ENCODE peak calls at places on chromosome 9, in eight cellular contexts. T, V, I, C, X, D, Z and K are unnamed samples.

GRCh38 chr9:111798786-111799185 is 4.0 kb upstream of the SHOC1 start:
- DNase-seq in Z (no peak), T (no peak), C (no peak), D (no peak), X (no peak), I (no peak), V (no peak), K (no peak)

GRCh38 chr9:371349-371748 is 156.7 kb downstream of the DOCK8 start:
- DNase-seq in V (no peak), D (peak; percentile 50), T (no peak), X (no peak), Z (no peak), C (no peak), I (no peak), K (peak; percentile 59)

GRCh38 chr9:90340421-90340820 is 302.2 kb downstream of the DIRAS2 start:
- DNase-seq in Z (no peak), X (no peak), D (no peak), T (no peak), C (no peak), V (no peak), I (no peak), K (no peak)

GRCh38 chr9:108746864-108747263 is 108.9 kb downstream of the ACTL7B start:
- DNase-seq in Z (no peak), D (no peak), I (no peak), C (no peak), X (no peak), T (no peak), V (no peak), K (no peak)

GRCh38 chr9:127873886-127874285 is 3.6 kb downstream of the AK1 start:
- DNase-seq in Z (peak; percentile 83), D (peak; percentile 84), C (peak; percentile 83), V (no peak), T (no peak), X (peak; percentile 85), I (peak; percentile 88), K (no peak)

GRCh38 chr9:129078691-129079503 is 2.0 kb upstream of the DOLPP1 start:
- DNase-seq in C (no peak), D (no peak), I (no peak), T (no peak), V (no peak), Z (no peak), X (no peak), K (no peak)

GRCh38 chr9:95336281-95336680 is 18.8 kb upstream of the FANCC start:
- DNase-seq in X (no peak), C (no peak), D (peak; percentile 29), I (no peak), V (peak; percentile 83), Z (no peak), T (no peak), K (no peak)

GRCh38 chr9:128705051-128705965 is 3.0 kb downstream of the PKN3 start:
- DNase-seq in X (no peak), D (no peak), Z (peak; percentile 35), V (no peak), I (no peak), C (no peak), T (peak; percentile 63), K (peak; percentile 7)

GRCh38 chr9:33510264-33511183 is 13.5 kb upstream of the ANKRD18B start:
- DNase-seq in C (peak; percentile 80), T (peak; percentile 84), X (peak; percentile 72), V (no peak), I (peak; percentile 67), Z (peak; percentile 69), D (peak; percentile 62), K (peak; percentile 76)

GRCh38 chr9:120659209-120659608 is 55.1 kb downstream of the MEGF9 start:
- DNase-seq in C (no peak), X (no peak), T (no peak), D (no peak), Z (no peak), V (no peak), I (no peak), K (no peak)
- H3K4me1 ChIP-seq in C (no peaks in the 10 kb centered on the region), X (peaks cover 19% of the 10 kb centered on the region), T (peaks cover 9% of the 10 kb centered on the region), D (peaks cover 29% of the 10 kb centered on the region), Z (peaks cover 16% of the 10 kb centered on the region), V (peaks cover 33% of the 10 kb centered on the region), I (no peaks in the 10 kb centered on the region), K (no peaks in the 10 kb centered on the region)

GRCh38 chr9:37913480-37914153 is 9.7 kb upstream of the SLC25A51 start:
- DNase-seq in V (peak; percentile 95), C (peak; percentile 81), Z (peak; percentile 76), X (peak; percentile 67), I (peak; percentile 92), D (peak; percentile 83), T (peak; percentile 85), K (peak; percentile 93)

GRCh38 chr9:37910271-37910670 is 6.3 kb upstream of the SLC25A51 start:
- DNase-seq in X (no peak), D (no peak), C (no peak), T (peak; percentile 9), I (no peak), V (no peak), Z (no peak), K (no peak)

GRCh38 chr9:37908698-37909186 is 4.8 kb upstream of the SLC25A51 start:
- DNase-seq in Z (no peak), T (peak; percentile 75), I (peak; percentile 61), C (no peak), D (peak; percentile 46), V (no peak), X (no peak), K (no peak)

GRCh38 chr9:37909326-37909725 is 5.4 kb upstream of the SLC25A51 start:
- DNase-seq in Z (no peak), V (no peak), D (no peak), I (peak; percentile 47), T (peak; percentile 36), X (no peak), C (no peak), K (no peak)

DNA sequence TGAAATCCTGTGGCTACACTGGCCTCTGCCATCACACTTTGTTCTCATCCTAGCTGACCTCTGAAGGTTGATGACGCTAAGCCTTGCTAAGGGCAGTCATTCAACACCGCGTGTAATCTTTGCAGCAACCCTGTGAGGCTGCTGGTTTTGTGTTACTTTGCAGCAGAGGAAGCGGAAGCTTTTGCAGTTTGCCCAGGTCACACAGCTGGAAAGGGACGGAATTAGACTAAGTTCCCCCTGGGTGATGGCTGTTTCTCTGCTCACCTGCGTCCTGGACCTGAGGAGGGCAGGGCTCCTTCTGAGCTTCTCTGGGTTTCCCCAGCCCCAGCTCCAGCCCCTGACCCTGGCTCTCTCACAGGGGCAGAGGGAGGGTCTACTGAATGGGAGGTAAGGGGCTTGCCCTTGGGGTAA is 7.3 kb upstream of the SLC25A51 start:
- DNase-seq in C (no peak), D (no peak), T (peak; percentile 54), V (no peak), I (no peak), Z (no peak), X (no peak), K (peak; percentile 55)
- H3K4me3 ChIP-seq in C (no peak overlapping the region), D (no peak overlapping the region), T (no peak overlapping the region), V (peak overlapping the region; percentile 66), I (no peak overlapping the region), Z (no peak overlapping the region), X (no peak overlapping the region), K (no peak overlapping the region)

GRCh38 chr9:136007276-136007675 is 46.1 kb upstream of the UBAC1 start:
- DNase-seq in C (no peak), D (no peak), X (no peak), T (no peak), I (no peak), Z (no peak), V (no peak), K (no peak)
- H3K4me1 ChIP-seq in C (peaks cover 15% of the 10 kb centered on the region), D (peaks cover 37% of the 10 kb centered on the region), X (peaks cover 57% of the 10 kb centered on the region), T (peaks cover 67% of the 10 kb centered on the region), I (no peaks in the 10 kb centered on the region), Z (peaks cover 44% of the 10 kb centered on the region), V (peaks cover 42% of the 10 kb centered on the region), K (peaks cover 20% of the 10 kb centered on the region)

GRCh38 chr9:16414451-16414850 is 456.0 kb downstream of the BNC2 start:
- DNase-seq in I (no peak), D (no peak), T (no peak), V (no peak), Z (no peak), X (no peak), C (no peak), K (no peak)

GRCh38 chr9:16419124-16419523 is 451.3 kb downstream of the BNC2 start:
- DNase-seq in Z (no peak), C (no peak), D (no peak), X (no peak), I (no peak), T (no peak), V (no peak), K (no peak)

GRCh38 chr9:16417749-16418148 is 452.7 kb downstream of the BNC2 start:
- DNase-seq in T (no peak), I (no peak), X (no peak), C (no peak), Z (no peak), V (no peak), D (no peak), K (no peak)

GRCh38 chr9:16413509-16414016 is 456.9 kb downstream of the BNC2 start:
- DNase-seq in D (peak; percentile 54), C (no peak), I (peak; percentile 63), Z (no peak), V (no peak), X (no peak), T (no peak), K (no peak)

GRCh38 chr9:16417101-16417500 is 453.4 kb downstream of the BNC2 start:
- DNase-seq in Z (no peak), C (no peak), D (no peak), I (no peak), T (no peak), X (no peak), V (no peak), K (no peak)
- H3K4me3 ChIP-seq in Z (no peak overlapping the region), C (no peak overlapping the region), D (no peak overlapping the region), I (no peak overlapping the region), T (no peak overlapping the region), X (no peak overlapping the region), V (no peak overlapping the region), K (no peak overlapping the region)

GRCh38 chr9:22040760-22041159 is 31.7 kb upstream of the CDKN2B start:
- DNase-seq in D (no peak), V (no peak), Z (no peak), C (no peak), T (no peak), X (no peak), I (no peak), K (no peak)
- H3K4me1 ChIP-seq in D (peaks cover 15% of the 10 kb centered on the region), V (peaks cover 26% of the 10 kb centered on the region), Z (peaks cover 29% of the 10 kb centered on the region), C (no peaks in the 10 kb centered on the region), T (peaks cover 16% of the 10 kb centered on the region), X (no peaks in the 10 kb centered on the region), I (no peaks in the 10 kb centered on the region), K (peaks cover 46% of the 10 kb centered on the region)

GRCh38 chr9:110669439-110669838 is 848 bp downstream of the MUSK start:
- DNase-seq in C (no peak), Z (no peak), X (no peak), D (no peak), V (no peak), T (no peak), I (no peak), K (peak; percentile 72)

GRCh38 chr9:110671849-110672248 is 3.3 kb downstream of the MUSK start:
- DNase-seq in I (no peak), V (no peak), T (no peak), D (no peak), Z (no peak), X (no peak), C (no peak), K (no peak)

GRCh38 chr9:110672873-110673508 is 4.4 kb downstream of the MUSK start:
- DNase-seq in V (no peak), T (no peak), Z (no peak), D (no peak), I (no peak), X (no peak), C (no peak), K (no peak)

GRCh38 chr9:110668528-110669167 is at the start of gene MUSK:
- DNase-seq in V (no peak), T (no peak), Z (no peak), I (no peak), X (peak; percentile 18), C (no peak), D (no peak), K (peak; percentile 97)
- H3K4me3 ChIP-seq in V (no peak within 1 kb of the TSS), T (no peak within 1 kb of the TSS), Z (peak within 1 kb of the TSS; percentile 27), I (peak within 1 kb of the TSS; percentile 19), X (peak within 1 kb of the TSS; percentile 44), C (peak within 1 kb of the TSS; percentile 50), D (no peak within 1 kb of the TSS), K (peak within 1 kb of the TSS; percentile 61)